ENCODE peak calls at places on chromosomes 13 and 19, in five cellular contexts. M is amniotic stem cell; C is left cardiac atrium; I is stimulated activated CD8-positive, alpha-beta memory T cell treated with anti-CD3 and anti-CD28 coated beads, Interleukin-12 subunit alpha, Interleukin-12 subunit beta, amount 100 ng/mL, for 1 hour; R is HFFc6. D is an unnamed sample.

GRCh38 chr19:1863638-1864479 is 480 bp upstream of the KLF16 start:
- DNase-seq in C (peak), I (peak), M (peak), R (peak), D (no peak)

GRCh38 chr13:105799155-105799554 is 736.3 kb downstream of the EFNB2 start:
- DNase-seq in I (no peak), M (no peak), R (no peak), C (no peak), D (no peak)

GRCh38 chr13:24141333-24141910 is 19.1 kb upstream of the SPATA13 start:
- DNase-seq in I (no peak), R (peak), M (no peak), C (no peak), D (no peak)

GRCh38 chr19:12733369-12733896 is 1.1 kb downstream of the TRIR start:
- DNase-seq in C (no peak), I (no peak), R (peak), M (no peak), D (no peak)

GRCh38 chr19:18593367-18594095 is 4.9 kb downstream of the REX1BD start:
- DNase-seq in I (no peak), C (no peak), R (no peak), M (no peak), D (no peak)

GRCh38 chr19:14138576-14139265 is 2.3 kb upstream of the ASF1B start:
- DNase-seq in I (no peak), R (peak), M (no peak), C (no peak), D (no peak)

GRCh38 chr19:17846146-17846545 is 1.6 kb downstream of the JAK3 start:
- DNase-seq in C (no peak), M (no peak), I (no peak), R (no peak), D (no peak)

GRCh38 chr19:6060600-6061391 is 49.5 kb downstream of the RFX2 start:
- DNase-seq in C (no peak), M (no peak), R (peak), I (peak), D (no peak)

GRCh38 chr19:47402504-47402903 is 16.8 kb downstream of the MEIS3 start:
- DNase-seq in R (no peak), I (no peak), M (no peak), C (no peak), D (no peak)

GRCh38 chr13:41071775-41072174 is 10.5 kb downstream of the WBP4 start:
- DNase-seq in I (no peak), R (no peak), M (no peak), C (no peak), D (no peak)

GRCh38 chr19:35120492-35120891 is 4.9 kb downstream of the FXYD3 start:
- DNase-seq in I (no peak), R (peak), M (no peak), C (no peak), D (no peak)

GRCh38 chr19:56273563-56274117 is 1.1 kb downstream of the EDDM13 start:
- DNase-seq in C (no peak), R (peak), M (no peak), I (no peak), D (no peak)

GRCh38 chr19:32404939-32405430 is 585 bp upstream of the DPY19L3 start:
- DNase-seq in M (no peak), R (no peak), I (no peak), C (peak), D (no peak)

GRCh38 chr13:42384265-42384664 is 112.3 kb downstream of the AKAP11 start:
- DNase-seq in I (no peak), M (no peak), R (no peak), C (no peak), D (no peak)

GRCh38 chr13:99311137-99311536 is 3.9 kb upstream of the GPR183 start:
- DNase-seq in C (no peak), M (no peak), I (no peak), R (peak), D (no peak)

GRCh38 chr19:36972594-36972993 is 56.5 kb downstream of the ZNF568 start:
- DNase-seq in R (no peak), I (no peak), M (no peak), C (no peak), D (no peak)

GRCh38 chr19:50646074-50646807 is 3.0 kb upstream of the C19orf81 start:
- DNase-seq in M (no peak), R (peak), C (peak), I (no peak), D (no peak)

GRCh38 chr19:1101337-1101698 is 2.5 kb upstream of the GPX4 start:
- DNase-seq in M (no peak), C (peak), I (no peak), R (no peak), D (no peak)

GRCh38 chr19:13110099-13110610 is 6.4 kb downstream of the TRMT1 start:
- DNase-seq in M (no peak), R (no peak), C (no peak), I (no peak), D (no peak)

D was measured in H1.